ENCODE peak calls at places on chromosomes 2 and 18, in six cellular contexts. I is stimulated activated CD4-positive, alpha-beta T cell treated with anti-CD3 and anti-CD28 coated beads, TNF-alpha, amount 100 ng/mL, for 1 hour; R is LoVo; O is stimulated activated CD8-positive, alpha-beta memory T cell treated with anti-CD3 and anti-CD28 coated beads, Interleukin-4, amount 100 ng/mL, for 1 hour; J is SW 1271; A is left cardiac atrium. W is an unnamed sample.

GRCh38 chr2:72778410-72778809 is 47.4 kb downstream of the EXOC6B start:
- DNase-seq in I (no peak), J (no peak), R (no peak), O (no peak), A (no peak), W (no peak)

GRCh38 chr2:171595896-171596295 is 73.6 kb downstream of the CYBRD1 start:
- DNase-seq in O (no peak), J (no peak), R (peak; percentile 34), I (no peak), A (no peak), W (peak; percentile 56)

GRCh38 chr2:75327334-75327733 is 128.0 kb upstream of the TACR1 start:
- DNase-seq in I (no peak), O (no peak), A (no peak), R (no peak), J (no peak), W (no peak)

GRCh38 chr2:42888321-42888720 is 95.9 kb upstream of the HAAO start:
- DNase-seq in O (no peak), R (no peak), I (no peak), A (no peak), J (no peak), W (no peak)

GRCh38 chr18:23856466-23857175 is 157.9 kb upstream of the TTC39C start:
- DNase-seq in A (no peak), O (no peak), I (no peak), R (peak; percentile 42), J (no peak), W (no peak)

GRCh38 chr2:73295751-73296400 is 2.5 kb upstream of the EGR4 start:
- DNase-seq in O (no peak), I (no peak), A (no peak), R (peak; percentile 61), J (no peak), W (no peak)

GRCh38 chr2:74181739-74182138 is 3.1 kb upstream of the MOB1A start:
- DNase-seq in J (no peak), A (no peak), R (no peak), I (no peak), O (no peak), W (no peak)

GRCh38 chr2:241935314-241935713 is 65.8 kb downstream of the RTP5 start:
- DNase-seq in I (no peak), O (no peak), A (no peak), J (no peak), R (no peak), W (peak; percentile 66)

GRCh38 chr2:234427081-234428058 is 69.5 kb downstream of the ARL4C start:
- DNase-seq in A (no peak), I (no peak), J (peak; percentile 23), O (no peak), R (peak; percentile 63), W (peak; percentile 52)

GRCh38 chr2:38115216-38116012 is 39.5 kb upstream of the CYP1B1 start:
- DNase-seq in O (peak; percentile 6), J (peak; percentile 88), I (no peak), A (peak; percentile 85), R (peak; percentile 81), W (no peak)

GRCh38 chr2:33388996-33389395 is 87.5 kb upstream of the RASGRP3 start:
- DNase-seq in I (no peak), A (no peak), J (no peak), R (no peak), O (no peak), W (no peak)